ENCODE peak calls at places on chromosome 1, in ten cellular contexts. S is astrocyte, Q is left lung, M is DND-41, U is nephron progenitor cell, X is HFFc6, H is mesothelial cell of epicardium, Z is AG09309, K is MCF 10A, O is left ventricle myocardium inferior. E is an unnamed sample.

GRCh38 chr1:221793439-221794078 is 51.7 kb upstream of the DUSP10 start:
- DNase-seq in S (peak; percentile 17), Q (no peak), M (no peak), U (no peak), X (no peak), H (no peak), Z (no peak), K (no peak), O (no peak), E (no peak)

GRCh38 chr1:15070145-15070748 is 83.3 kb upstream of the TMEM51 start:
- DNase-seq in S (no peak), Q (no peak), M (no peak), U (no peak), X (no peak), H (no peak), Z (no peak), K (no peak), O (no peak), E (no peak)

GRCh38 chr1:226511296-226511695 is 37.3 kb upstream of the STUM start:
- DNase-seq in S (no peak), Q (no peak), M (no peak), U (no peak), X (no peak), H (no peak), Z (no peak), K (no peak), O (no peak), E (no peak)

GRCh38 chr1:242243472-242243871 is 244.6 kb upstream of the MAP1LC3C start:
- DNase-seq in S (no peak), Q (no peak), M (no peak), U (no peak), X (no peak), H (no peak), Z (no peak), K (peak; percentile 36), O (no peak), E (no peak)

GRCh38 chr1:214213136-214213535 is 67.8 kb upstream of the SMYD2 start:
- DNase-seq in S (peak; percentile 38), Q (no peak), M (no peak), U (no peak), X (peak; percentile 69), H (no peak), Z (no peak), K (peak; percentile 82), O (no peak), E (no peak)

GRCh38 chr1:95201905-95202304 is 32.1 kb upstream of the RWDD3 start:
- DNase-seq in S (no peak), Q (no peak), M (no peak), U (no peak), X (peak; percentile 2), H (no peak), Z (no peak), K (no peak), O (no peak), E (no peak)

GRCh38 chr1:214638474-214638807 is 35.4 kb downstream of the CENPF start:
- DNase-seq in S (no peak), Q (no peak), M (no peak), U (no peak), X (no peak), H (no peak), Z (no peak), K (no peak), O (no peak), E (no peak)

GRCh38 chr1:65491472-65491871 is 71.0 kb downstream of the LEPR start:
- DNase-seq in S (no peak), Q (no peak), M (no peak), U (no peak), X (no peak), H (no peak), Z (no peak), K (no peak), O (no peak), E (no peak)

GRCh38 chr1:29672955-29673507 is 436.7 kb downstream of the PTPRU start:
- DNase-seq in S (no peak), Q (no peak), M (no peak), U (no peak), X (no peak), H (no peak), Z (no peak), K (no peak), O (no peak), E (no peak)

GRCh38 chr1:172960454-172961208 is 90.1 kb downstream of the TNFSF18 start:
- DNase-seq in S (peak; percentile 73), Q (no peak), M (no peak), U (no peak), X (peak; percentile 52), H (no peak), Z (no peak), K (no peak), O (no peak), E (no peak)

GRCh38 chr1:245858683-245859509 is 648.2 kb downstream of the SMYD3 start:
- DNase-seq in S (peak; percentile 41), Q (no peak), M (no peak), U (no peak), X (no peak), H (no peak), Z (no peak), K (peak; percentile 30), O (no peak), E (no peak)

GRCh38 chr1:17643861-17644703 is 104.6 kb downstream of the ARHGEF10L start:
- DNase-seq in S (no peak), Q (no peak), M (no peak), U (no peak), X (no peak), H (no peak), Z (no peak), K (no peak), O (no peak), E (no peak)

GRCh38 chr1:245201827-245202226 is 47.0 kb downstream of the KIF26B start:
- DNase-seq in S (no peak), Q (no peak), M (no peak), U (no peak), X (peak; percentile 5), H (no peak), Z (no peak), K (no peak), O (no peak), E (no peak)

GRCh38 chr1:29498126-29499100 is 262.1 kb downstream of the PTPRU start:
- DNase-seq in S (peak; percentile 22), Q (no peak), M (no peak), U (no peak), X (peak; percentile 6), H (no peak), Z (peak; percentile 13), K (peak; percentile 13), O (no peak), E (no peak)

GRCh38 chr1:241934181-241934815 is 23.3 kb upstream of the BECN2 start:
- DNase-seq in S (peak; percentile 74), Q (no peak), M (no peak), U (peak; percentile 60), X (no peak), H (peak; percentile 27), Z (peak; percentile 14), K (no peak), O (no peak), E (peak; percentile 50)

GRCh38 chr1:46303038-46303871 is at the start of the genes LRRC41 and UQCRH:
- DNase-seq in S (peak; percentile 96), Q (peak; percentile 95), M (peak; percentile 93), U (peak; percentile 94), X (peak; percentile 96), H (peak; percentile 86), Z (peak; percentile 93), K (peak; percentile 96), O (peak; percentile 95), E (peak; percentile 89)

GRCh38 chr1:46303872-46304326 is 401 bp downstream of the UQCRH start:
- DNase-seq in S (no peak), Q (no peak), M (no peak), U (no peak), X (no peak), H (no peak), Z (no peak), K (no peak), O (no peak), E (no peak)

GRCh38 chr1:46300673-46301405 is 2.6 kb downstream of the LRRC41 start:
- DNase-seq in S (peak; percentile 41), Q (no peak), M (no peak), U (no peak), X (no peak), H (no peak), Z (no peak), K (no peak), O (no peak), E (no peak)

GRCh38 chr1:46301406-46302090 is 1.9 kb downstream of the LRRC41 start:
- DNase-seq in S (peak; percentile 47), Q (peak; percentile 54), M (peak; percentile 52), U (peak; percentile 27), X (no peak), H (peak; percentile 29), Z (no peak), K (peak; percentile 48), O (no peak), E (no peak)

GRCh38 chr1:46302091-46303037 is 1.1 kb downstream of the LRRC41 start:
- DNase-seq in S (peak; percentile 44), Q (peak; percentile 66), M (peak; percentile 53), U (peak; percentile 70), X (peak; percentile 14), H (peak; percentile 30), Z (no peak), K (peak; percentile 46), O (peak; percentile 50), E (peak; percentile 55)
- TF ChIP-seq CTCF in S (no peak), Q (no peak), M (peak; percentile 35), U (no peak), X (peak; percentile 49), H (no peak), Z (no peak), K (no peak), O (no peak), E (peak; percentile 42)

GRCh38 chr1:156490401-156491032 is 10.1 kb downstream of the MEF2D start:
- DNase-seq in S (no peak), Q (no peak), M (no peak), U (peak; percentile 53), X (no peak), H (no peak), Z (no peak), K (peak; percentile 27), O (peak; percentile 71), E (no peak)
- TF ChIP-seq CTCF in S (no peak), Q (no peak), M (no peak), U (peak; percentile 13), X (peak; percentile 70), H (no peak), Z (peak; percentile 30), K (no peak), O (peak; percentile 45), E (peak; percentile 30)

DNA sequence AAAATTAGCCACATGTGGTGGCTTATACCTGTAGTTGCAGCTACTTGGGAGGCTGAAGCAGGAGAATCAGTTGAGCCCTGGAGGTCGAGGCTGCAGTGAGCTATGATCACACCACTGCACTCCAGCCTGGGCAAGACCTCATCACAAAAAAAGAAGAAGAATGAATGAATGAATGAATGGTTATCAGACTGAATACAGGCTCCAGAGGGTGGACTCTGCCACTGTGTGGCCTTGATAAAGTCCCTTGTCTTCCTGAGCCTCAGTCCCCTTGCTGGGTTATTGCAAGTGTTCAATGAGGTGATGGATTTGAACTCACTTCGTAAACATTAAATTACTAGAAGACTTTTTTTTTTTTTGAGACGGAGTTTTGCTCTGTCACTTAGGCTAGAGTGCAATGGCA is 24.7 kb downstream of the SHISAL2A start:
- DNase-seq in S (no peak), Q (no peak), M (no peak), U (no peak), X (no peak), H (no peak), Z (no peak), K (no peak), O (no peak), E (no peak)
- TF ChIP-seq CTCF in S (no peak), Q (no peak), M (no peak), U (no peak), X (no peak), H (no peak), Z (no peak), K (no peak), O (no peak), E (no peak)

GRCh38 chr1:74674278-74675048 is 871 bp upstream of the ERICH3 start:
- DNase-seq in S (no peak), Q (no peak), M (no peak), U (no peak), X (no peak), H (no peak), Z (no peak), K (no peak), O (no peak), E (no peak)
- TF ChIP-seq CTCF in S (no peak), Q (no peak), M (no peak), U (no peak), X (no peak), H (no peak), Z (no peak), K (no peak), O (no peak), E (no peak)